ENCODE peak calls at places on chromosomes 12 and 14, in eight cellular contexts. K is nucleus accumbens; N is HTR-8/SVneo; I is thyroid gland; X is GM12891; H is effector memory CD8-positive, alpha-beta T cell; W is NCI-H82; O is stimulated activated CD4-positive, alpha-beta T cell treated with anti-CD3 and anti-CD28 coated beads, Interleukin-12 subunit alpha, Interleukin-12 subunit beta, amount 100 ng/mL, for 24 hours. F is an unnamed sample.

GRCh38 chr14:99615497-99616245 is 11.7 kb upstream of the CCDC85C start:
- DNase-seq in W (peak; percentile 52), H (no peak), K (no peak), X (no peak), I (no peak), N (no peak), O (no peak), F (no peak)

GRCh38 chr12:105257321-105257728 is 21.4 kb upstream of the APPL2 start:
- DNase-seq in I (no peak), W (no peak), X (no peak), K (no peak), N (peak; percentile 63), H (no peak), O (no peak), F (no peak)

GRCh38 chr12:43762596-43762995 is 3.8 kb downstream of the IRAK4 start:
- DNase-seq in I (no peak), N (no peak), X (no peak), H (no peak), K (no peak), W (peak; percentile 53), O (no peak), F (no peak)

GRCh38 chr12:104733717-104734175 is 224.3 kb downstream of the SLC41A2 start:
- DNase-seq in W (peak; percentile 48), H (no peak), K (no peak), X (no peak), N (peak; percentile 18), I (no peak), O (no peak), F (peak; percentile 31)

GRCh38 chr14:77041837-77042557 is 13.5 kb upstream of the IRF2BPL start:
- DNase-seq in O (no peak), W (peak; percentile 50), N (no peak), K (peak; percentile 61), I (peak; percentile 80), H (no peak), X (no peak), F (no peak)

GRCh38 chr12:51013441-51013840 is 12.7 kb downstream of the SLC11A2 start:
- DNase-seq in N (no peak), K (no peak), I (peak; percentile 30), O (no peak), W (peak; percentile 18), X (no peak), H (no peak), F (no peak)

GRCh38 chr12:68559984-68560822 is 50.5 kb upstream of the RAP1B start:
- DNase-seq in I (no peak), N (no peak), W (no peak), X (no peak), H (no peak), O (no peak), K (no peak), F (no peak)

GRCh38 chr14:37063467-37064240 is 108.8 kb downstream of the SLC25A21 start:
- DNase-seq in W (no peak), I (no peak), X (no peak), H (no peak), O (no peak), K (no peak), N (no peak), F (no peak)

GRCh38 chr14:68589447-68590232 is 203.2 kb downstream of the ZFP36L1 start:
- DNase-seq in N (no peak), W (peak; percentile 77), O (no peak), K (no peak), X (no peak), I (no peak), H (no peak), F (no peak)

GRCh38 chr12:8493084-8493483 is 20.2 kb upstream of the CLEC4D start:
- DNase-seq in W (no peak), K (no peak), I (no peak), O (peak; percentile 32), X (peak; percentile 31), H (peak; percentile 23), N (no peak), F (no peak)

GRCh38 chr14:56274556-56274955 is 156.3 kb downstream of the PELI2 start:
- DNase-seq in W (no peak), N (no peak), X (no peak), H (no peak), I (no peak), O (no peak), K (no peak), F (no peak)